ENCODE peak calls at places on chromosome 13, in four cellular contexts. S, K, W and D are unnamed samples.

GRCh38 chr13:89969996-89970709 is 1377.3 kb upstream of the MIR17HG start:
- DNase-seq in S (no peak), K (no peak), W (no peak), D (no peak)

GRCh38 chr13:27622102-27622820 is 569 bp downstream of the POLR1D start:
- DNase-seq in S (no peak), K (no peak), W (no peak), D (peak)

GRCh38 chr13:37014609-37015008 is 14.0 kb downstream of the EXOSC8 start:
- DNase-seq in S (no peak), K (no peak), W (no peak), D (no peak)

GRCh38 chr13:31930490-31930889 is 101.1 kb upstream of the FRY start:
- DNase-seq in S (no peak), K (no peak), W (no peak), D (no peak)

GRCh38 chr13:85833938-85834337 is 34.7 kb upstream of the SLITRK6 start:
- DNase-seq in S (no peak), K (no peak), W (no peak), D (no peak)

GRCh38 chr13:43307921-43308433 is 284.6 kb downstream of the DNAJC15 start:
- DNase-seq in S (peak), K (peak), W (peak), D (peak)

GRCh38 chr13:109760372-109760771 is 26.0 kb downstream of the IRS2 start:
- DNase-seq in S (no peak), K (no peak), W (no peak), D (no peak)

GRCh38 chr13:103067751-103068563 is 1.7 kb upstream of the SLC10A2 start:
- DNase-seq in S (no peak), K (no peak), W (no peak), D (no peak)

GRCh38 chr13:86870388-86870966 is 800.7 kb upstream of the SLITRK5 start:
- DNase-seq in S (peak), K (no peak), W (no peak), D (no peak)

GRCh38 chr13:101556676-101557121 is 104.2 kb downstream of the ITGBL1 start:
- DNase-seq in S (no peak), K (no peak), W (no peak), D (no peak)

GRCh38 chr13:26585136-26585535 is 27.7 kb downstream of the WASF3 start:
- DNase-seq in S (no peak), K (no peak), W (no peak), D (no peak)

GRCh38 chr13:83197316-83197715 is 685.0 kb downstream of the SLITRK1 start:
- DNase-seq in S (no peak), K (no peak), W (no peak), D (no peak)

GRCh38 chr13:64791373-64791772 is 2438.8 kb downstream of the PCDH9 start:
- DNase-seq in S (no peak), K (no peak), W (no peak), D (no peak)

GRCh38 chr13:103941506-103942148 is 875.4 kb upstream of the SLC10A2 start:
- DNase-seq in S (no peak), K (no peak), W (no peak), D (no peak)

GRCh38 chr13:100423375-100423774 is 165.2 kb downstream of the GGACT start:
- DNase-seq in S (no peak), K (no peak), W (no peak), D (no peak)